ENCODE peak calls at places on chromosomes 7 and 10, in ten cellular contexts. One of them, this sample, is unnamed.

GRCh38 chr7:94382746-94383145 is 11.9 kb upstream of the COL1A2 start:
- DNase-seq in neuronal stem cell: no peak
- DNase-seq in adrenal gland: no peak
- DNase-seq in astrocyte of the spinal cord: no peak
- DNase-seq in RCC 7860: peak; percentile 52
- DNase-seq in anterior cingulate cortex: no peak
- DNase-seq in NB4: no peak
- DNase-seq in Peyer's patch: no peak
- DNase-seq in stimulated activated CD8-positive, alpha-beta memory T cell treated with anti-CD3 and anti-CD28 coated beads, Interleukin-2, amount 100 ng/mL, for 48 hours: no peak
- DNase-seq in posterior cingulate gyrus: no peak
- DNase-seq in this sample: peak; percentile 40

GRCh38 chr7:36943591-36944430 is 219.5 kb upstream of the AOAH start:
- DNase-seq in neuronal stem cell: no peak
- DNase-seq in adrenal gland: no peak
- DNase-seq in astrocyte of the spinal cord: no peak
- DNase-seq in RCC 7860: no peak
- DNase-seq in anterior cingulate cortex: no peak
- DNase-seq in NB4: no peak
- DNase-seq in Peyer's patch: no peak
- DNase-seq in stimulated activated CD8-positive, alpha-beta memory T cell treated with anti-CD3 and anti-CD28 coated beads, Interleukin-2, amount 100 ng/mL, for 48 hours: no peak
- DNase-seq in posterior cingulate gyrus: no peak
- DNase-seq in this sample: no peak

GRCh38 chr7:75578081-75578480 is 86.0 kb downstream of the SPDYE5 start:
- DNase-seq in neuronal stem cell: no peak
- DNase-seq in adrenal gland: no peak
- DNase-seq in astrocyte of the spinal cord: no peak
- DNase-seq in RCC 7860: no peak
- DNase-seq in anterior cingulate cortex: no peak
- DNase-seq in NB4: no peak
- DNase-seq in Peyer's patch: no peak
- DNase-seq in stimulated activated CD8-positive, alpha-beta memory T cell treated with anti-CD3 and anti-CD28 coated beads, Interleukin-2, amount 100 ng/mL, for 48 hours: no peak
- DNase-seq in posterior cingulate gyrus: no peak
- DNase-seq in this sample: no peak

GRCh38 chr7:91657386-91658120 is 222.9 kb downstream of the MTERF1 start:
- DNase-seq in neuronal stem cell: no peak
- DNase-seq in adrenal gland: no peak
- DNase-seq in astrocyte of the spinal cord: peak; percentile 59
- DNase-seq in RCC 7860: no peak
- DNase-seq in anterior cingulate cortex: no peak
- DNase-seq in NB4: no peak
- DNase-seq in Peyer's patch: no peak
- DNase-seq in stimulated activated CD8-positive, alpha-beta memory T cell treated with anti-CD3 and anti-CD28 coated beads, Interleukin-2, amount 100 ng/mL, for 48 hours: no peak
- DNase-seq in posterior cingulate gyrus: no peak
- DNase-seq in this sample: peak; percentile 14

GRCh38 chr7:128030999-128031681 is at the start of gene LRRC4:
- DNase-seq in neuronal stem cell: peak; percentile 63
- DNase-seq in adrenal gland: peak; percentile 54
- DNase-seq in astrocyte of the spinal cord: peak; percentile 37
- DNase-seq in RCC 7860: no peak
- DNase-seq in anterior cingulate cortex: peak; percentile 41
- DNase-seq in NB4: no peak
- DNase-seq in Peyer's patch: peak; percentile 76
- DNase-seq in stimulated activated CD8-positive, alpha-beta memory T cell treated with anti-CD3 and anti-CD28 coated beads, Interleukin-2, amount 100 ng/mL, for 48 hours: no peak
- DNase-seq in posterior cingulate gyrus: no peak
- DNase-seq in this sample: no peak

GRCh38 chr10:30630571-30630970 is 1.0 kb upstream of the LYZL2 start:
- DNase-seq in neuronal stem cell: no peak
- DNase-seq in adrenal gland: no peak
- DNase-seq in astrocyte of the spinal cord: no peak
- DNase-seq in RCC 7860: no peak
- DNase-seq in anterior cingulate cortex: no peak
- DNase-seq in NB4: no peak
- DNase-seq in Peyer's patch: no peak
- DNase-seq in stimulated activated CD8-positive, alpha-beta memory T cell treated with anti-CD3 and anti-CD28 coated beads, Interleukin-2, amount 100 ng/mL, for 48 hours: no peak
- DNase-seq in posterior cingulate gyrus: no peak
- DNase-seq in this sample: no peak

GRCh38 chr10:7194571-7194970 is 216.3 kb downstream of the SFMBT2 start:
- DNase-seq in neuronal stem cell: no peak
- DNase-seq in adrenal gland: no peak
- DNase-seq in astrocyte of the spinal cord: no peak
- DNase-seq in RCC 7860: no peak
- DNase-seq in anterior cingulate cortex: no peak
- DNase-seq in NB4: no peak
- DNase-seq in Peyer's patch: no peak
- DNase-seq in stimulated activated CD8-positive, alpha-beta memory T cell treated with anti-CD3 and anti-CD28 coated beads, Interleukin-2, amount 100 ng/mL, for 48 hours: no peak
- DNase-seq in posterior cingulate gyrus: no peak
- DNase-seq in this sample: no peak

GRCh38 chr7:70208236-70209063 is 610.2 kb downstream of the AUTS2 start:
- DNase-seq in neuronal stem cell: no peak
- DNase-seq in adrenal gland: no peak
- DNase-seq in astrocyte of the spinal cord: peak; percentile 35
- DNase-seq in RCC 7860: no peak
- DNase-seq in anterior cingulate cortex: no peak
- DNase-seq in NB4: peak; percentile 23
- DNase-seq in Peyer's patch: no peak
- DNase-seq in stimulated activated CD8-positive, alpha-beta memory T cell treated with anti-CD3 and anti-CD28 coated beads, Interleukin-2, amount 100 ng/mL, for 48 hours: no peak
- DNase-seq in posterior cingulate gyrus: no peak
- DNase-seq in this sample: no peak

GRCh38 chr10:35562427-35562826 is 42.7 kb upstream of the GJD4 start:
- DNase-seq in neuronal stem cell: no peak
- DNase-seq in adrenal gland: no peak
- DNase-seq in astrocyte of the spinal cord: no peak
- DNase-seq in RCC 7860: no peak
- DNase-seq in anterior cingulate cortex: no peak
- DNase-seq in NB4: no peak
- DNase-seq in Peyer's patch: no peak
- DNase-seq in stimulated activated CD8-positive, alpha-beta memory T cell treated with anti-CD3 and anti-CD28 coated beads, Interleukin-2, amount 100 ng/mL, for 48 hours: no peak
- DNase-seq in posterior cingulate gyrus: no peak
- DNase-seq in this sample: no peak

GRCh38 chr10:62582098-62582705 is 208.0 kb downstream of the ZNF365 start:
- DNase-seq in neuronal stem cell: no peak
- DNase-seq in adrenal gland: no peak
- DNase-seq in astrocyte of the spinal cord: peak; percentile 89
- DNase-seq in RCC 7860: peak; percentile 44
- DNase-seq in anterior cingulate cortex: no peak
- DNase-seq in NB4: no peak
- DNase-seq in Peyer's patch: no peak
- DNase-seq in stimulated activated CD8-positive, alpha-beta memory T cell treated with anti-CD3 and anti-CD28 coated beads, Interleukin-2, amount 100 ng/mL, for 48 hours: no peak
- DNase-seq in posterior cingulate gyrus: no peak
- DNase-seq in this sample: no peak

This sample was measured in RKO.